ENCODE peak calls at places on chromosomes 1 and 21, in seven cellular contexts. R is choroid plexus epithelial cell; S is endothelial cell; D is lower lobe of right lung; H is fibroblast of pulmonary artery; K is CD4-positive, alpha-beta T cell; C is fibroblast of villous mesenchyme. L is an unnamed sample.
A peak's percentile ranks its signal among the peaks of the same experiment; 100 is the strongest.

GRCh38 chr1:66445492-66446181 is 88.3 kb upstream of the SGIP1 start:
- DNase-seq in R (peak; percentile 20), S (peak; percentile 8), D (peak; percentile 47), H (no peak), K (peak; percentile 45), C (no peak), L (no peak)

GRCh38 chr1:7587726-7588456 is 183.2 kb upstream of the VAMP3 start:
- DNase-seq in R (no peak), S (no peak), D (peak; percentile 26), H (no peak), K (no peak), C (no peak), L (no peak)

GRCh38 chr1:113874017-113874879 is 2.7 kb upstream of the PTPN22 start:
- DNase-seq in R (peak; percentile 33), S (no peak), D (no peak), H (peak; percentile 59), K (no peak), C (no peak), L (peak; percentile 18)

GRCh38 chr1:87072431-87072830 is 158.0 kb downstream of the HS2ST1 start:
- DNase-seq in R (no peak), S (no peak), D (no peak), H (no peak), K (no peak), C (no peak), L (no peak)

GRCh38 chr1:94863297-94863911 is 43.2 kb downstream of the SLC44A3 start:
- DNase-seq in R (peak; percentile 64), S (no peak), D (no peak), H (peak; percentile 90), K (no peak), C (peak; percentile 91), L (peak; percentile 57)

GRCh38 chr1:228274452-228275153 is 66.8 kb downstream of the OBSCN start:
- DNase-seq in R (no peak), S (no peak), D (peak; percentile 40), H (no peak), K (no peak), C (no peak), L (no peak)

GRCh38 chr1:4650486-4650885 is 3.9 kb upstream of the AJAP1 start:
- DNase-seq in R (no peak), S (no peak), D (no peak), H (no peak), K (no peak), C (no peak), L (no peak)

GRCh38 chr1:17525996-17526686 is 13.4 kb upstream of the ARHGEF10L start:
- DNase-seq in R (no peak), S (no peak), D (no peak), H (no peak), K (no peak), C (no peak), L (no peak)

GRCh38 chr21:46472246-46472645 is 13.6 kb downstream of the DIP2A start:
- DNase-seq in R (no peak), S (no peak), D (no peak), H (no peak), K (no peak), C (no peak), L (no peak)

GRCh38 chr21:14600569-14601308 is 54.6 kb upstream of the SAMSN1 start:
- DNase-seq in R (peak; percentile 27), S (no peak), D (no peak), H (peak; percentile 43), K (no peak), C (no peak), L (no peak)

GRCh38 chr1:44036409-44037111 is 5.3 kb upstream of the SLC6A9 start:
- DNase-seq in R (peak; percentile 72), S (peak; percentile 74), D (peak; percentile 65), H (peak; percentile 73), K (peak; percentile 53), C (peak; percentile 66), L (peak; percentile 71)

GRCh38 chr1:226868726-226869125 is 1.7 kb upstream of the PSEN2 start:
- DNase-seq in R (no peak), S (no peak), D (no peak), H (no peak), K (no peak), C (no peak), L (no peak)

GRCh38 chr1:66315675-66316074 is 218.3 kb upstream of the SGIP1 start:
- DNase-seq in R (no peak), S (no peak), D (no peak), H (peak; percentile 28), K (no peak), C (no peak), L (no peak)

GRCh38 chr1:63892632-63893395 is 119.0 kb downstream of the ROR1 start:
- DNase-seq in R (peak; percentile 78), S (no peak), D (no peak), H (peak; percentile 56), K (no peak), C (peak; percentile 51), L (peak; percentile 54)

GRCh38 chr1:157490337-157491165 is 61.8 kb downstream of the FCRL5 start:
- DNase-seq in R (peak; percentile 66), S (peak; percentile 90), D (peak; percentile 76), H (peak; percentile 63), K (peak; percentile 10), C (peak; percentile 50), L (peak; percentile 54)

GRCh38 chr1:39925727-39926342 is 24.1 kb upstream of the MYCL start:
- DNase-seq in R (no peak), S (no peak), D (no peak), H (peak; percentile 35), K (no peak), C (peak; percentile 18), L (no peak)

GRCh38 chr1:244335456-244335855 is 116.3 kb downstream of the ADSS2 start:
- DNase-seq in R (no peak), S (no peak), D (no peak), H (no peak), K (no peak), C (no peak), L (no peak)

GRCh38 chr1:21175670-21176581 is 771 bp downstream of the EIF4G3 start:
- DNase-seq in R (peak; percentile 34), S (peak; percentile 43), D (peak; percentile 65), H (no peak), K (no peak), C (peak; percentile 40), L (no peak)

GRCh38 chr1:100627936-100628335 is 90.0 kb downstream of the GPR88 start:
- DNase-seq in R (peak; percentile 53), S (no peak), D (no peak), H (no peak), K (no peak), C (no peak), L (no peak)

GRCh38 chr1:201675143-201675542 is 136.2 kb downstream of the NAV1 start:
- DNase-seq in R (no peak), S (no peak), D (peak; percentile 62), H (no peak), K (no peak), C (peak; percentile 46), L (no peak)

GRCh38 chr1:211344335-211344664 is 17.7 kb downstream of the TRAF5 start:
- DNase-seq in R (peak; percentile 48), S (no peak), D (no peak), H (peak; percentile 39), K (no peak), C (no peak), L (no peak)

GRCh38 chr1:1116701-1117468 is 996 bp upstream of the C1orf159 start:
- DNase-seq in R (peak; percentile 12), S (no peak), D (peak; percentile 57), H (no peak), K (no peak), C (peak; percentile 19), L (no peak)

GRCh38 chr1:163166886-163167555 is 35.7 kb downstream of the RGS5 start:
- DNase-seq in R (no peak), S (no peak), D (no peak), H (no peak), K (no peak), C (peak; percentile 31), L (no peak)

GRCh38 chr1:152906023-152906565 is 2.3 kb upstream of the IVL start:
- DNase-seq in R (no peak), S (no peak), D (no peak), H (no peak), K (no peak), C (no peak), L (peak; percentile 86)

GRCh38 chr1:88593358-88593757 is 90.7 kb upstream of the PKN2 start:
- DNase-seq in R (no peak), S (no peak), D (no peak), H (no peak), K (no peak), C (no peak), L (no peak)

DNA sequence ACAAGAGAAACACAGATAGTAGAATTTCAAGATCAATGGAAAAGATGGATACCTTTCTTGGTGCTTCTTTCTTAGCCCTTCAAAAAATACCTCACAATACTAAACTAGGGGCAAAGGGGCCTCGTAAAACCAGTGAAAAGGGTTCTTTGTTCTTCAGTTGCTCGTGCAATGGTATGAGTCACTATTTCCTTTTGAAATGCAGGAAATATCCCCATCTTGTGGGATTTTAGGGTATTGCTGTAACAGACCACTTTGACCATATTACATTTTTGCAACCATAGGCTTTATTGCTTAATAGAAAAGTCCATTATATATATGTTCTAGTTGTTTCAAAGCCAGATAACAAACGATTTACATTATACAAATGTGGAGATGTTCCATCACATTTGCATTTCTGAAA is 88.7 kb upstream of the PKN2 start:
- DNase-seq in R (peak; percentile 67), S (no peak), D (no peak), H (peak; percentile 73), K (no peak), C (peak; percentile 62), L (peak; percentile 46)
- TF ChIP-seq CTCF in R (peak; percentile 53), S (peak; percentile 59), D (peak; percentile 30), H (peak; percentile 62), K (peak; percentile 52), C (peak; percentile 56), L (peak; percentile 84)

GRCh38 chr1:203443296-203443695 is 32.3 kb upstream of the PRELP start:
- DNase-seq in R (no peak), S (no peak), D (no peak), H (no peak), K (no peak), C (no peak), L (no peak)

GRCh38 chr1:203447147-203447546 is 28.5 kb upstream of the PRELP start:
- DNase-seq in R (no peak), S (no peak), D (no peak), H (no peak), K (no peak), C (no peak), L (no peak)

GRCh38 chr1:203442821-203443220 is 32.8 kb upstream of the PRELP start:
- DNase-seq in R (no peak), S (no peak), D (no peak), H (no peak), K (no peak), C (no peak), L (peak; percentile 29)

GRCh38 chr1:203441811-203442210 is 33.8 kb upstream of the PRELP start:
- DNase-seq in R (no peak), S (no peak), D (no peak), H (no peak), K (no peak), C (no peak), L (no peak)

GRCh38 chr1:203444077-203444683 is 31.4 kb upstream of the PRELP start:
- DNase-seq in R (no peak), S (no peak), D (no peak), H (no peak), K (no peak), C (no peak), L (no peak)
- TF ChIP-seq CTCF in R (no peak), S (no peak), D (no peak), H (no peak), K (no peak), C (no peak), L (no peak)

GRCh38 chr21:33821580-33822322 is 93.9 kb downstream of the ATP5PO start:
- DNase-seq in R (peak; percentile 62), S (no peak), D (no peak), H (no peak), K (no peak), C (peak; percentile 28), L (no peak)
- TF ChIP-seq CTCF in R (peak; percentile 17), S (peak; percentile 9), D (no peak), H (no peak), K (no peak), C (no peak), L (peak; percentile 52)

GRCh38 chr1:19762175-19762779 is 37.4 kb downstream of the TMCO4 start:
- DNase-seq in R (peak; percentile 49), S (peak; percentile 70), D (no peak), H (peak; percentile 39), K (peak; percentile 4), C (peak; percentile 29), L (no peak)
- TF ChIP-seq CTCF in R (peak; percentile 92), S (peak; percentile 65), D (peak; percentile 65), H (peak; percentile 87), K (peak; percentile 58), C (peak; percentile 80), L (peak; percentile 88)